ENCODE peak calls at places on chromosomes 13 and 19, in eight cellular contexts. R is uterus, D is psoas muscle, H is K562, X is gastrocnemius medialis, L is tibial artery, I is AG09309, J is heart right ventricle. W is an unnamed sample.

GRCh38 chr13:99203601-99204579 is 3.2 kb downstream of the UBAC2 start:
- DNase-seq in R (no peak), D (no peak), L (no peak), H (no peak), I (no peak), J (no peak), X (no peak), W (no peak)

GRCh38 chr13:103036268-103036667 is 29.9 kb downstream of the SLC10A2 start:
- DNase-seq in H (no peak), I (no peak), D (no peak), X (no peak), L (no peak), J (no peak), R (no peak), W (no peak)

GRCh38 chr19:51247972-51248371 is 2.9 kb upstream of the SIGLECL1 start:
- DNase-seq in L (no peak), D (no peak), H (no peak), I (no peak), R (no peak), X (no peak), J (no peak), W (no peak)

GRCh38 chr13:93915269-93915809 is 564.1 kb downstream of the DCT start:
- DNase-seq in H (no peak), I (no peak), X (no peak), L (no peak), D (no peak), R (no peak), J (no peak), W (peak; percentile 5)

GRCh38 chr13:83221256-83221655 is 661.0 kb downstream of the SLITRK1 start:
- DNase-seq in J (no peak), D (no peak), H (no peak), X (no peak), R (no peak), I (no peak), L (no peak), W (no peak)

GRCh38 chr19:2723345-2723715 is 2.2 kb upstream of the DIRAS1 start:
- DNase-seq in X (no peak), D (no peak), I (no peak), J (no peak), L (no peak), H (no peak), R (no peak), W (no peak)

GRCh38 chr19:16447015-16447384 is 24.8 kb downstream of the EPS15L1 start:
- DNase-seq in J (peak; percentile 82), X (peak; percentile 83), H (peak; percentile 57), L (peak; percentile 92), R (peak; percentile 76), D (peak; percentile 88), I (peak; percentile 49), W (peak; percentile 52)

GRCh38 chr19:7242601-7243258 is 51.5 kb downstream of the INSR start:
- DNase-seq in I (peak; percentile 78), H (no peak), R (peak; percentile 79), D (no peak), J (peak; percentile 32), X (peak; percentile 29), L (no peak), W (peak; percentile 40)

GRCh38 chr19:34220472-34221063 is 33.8 kb upstream of the GARRE1 start:
- DNase-seq in X (no peak), J (peak; percentile 68), D (no peak), I (no peak), H (peak; percentile 67), R (peak; percentile 48), L (no peak), W (peak; percentile 14)
- TF ChIP-seq CTCF in X (peak; percentile 44), J (peak; percentile 49), D (peak; percentile 68), I (peak; percentile 77), H (peak; percentile 75), R (peak; percentile 44), L (peak; percentile 66), W (peak; percentile 73)

GRCh38 chr13:48393698-48394085 is 19.2 kb downstream of the LPAR6 start:
- DNase-seq in R (no peak), I (no peak), D (no peak), J (no peak), X (no peak), L (no peak), H (no peak), W (no peak)
- TF ChIP-seq CTCF in R (no peak), I (no peak), D (no peak), J (no peak), X (no peak), L (no peak), H (no peak), W (no peak)

DNA sequence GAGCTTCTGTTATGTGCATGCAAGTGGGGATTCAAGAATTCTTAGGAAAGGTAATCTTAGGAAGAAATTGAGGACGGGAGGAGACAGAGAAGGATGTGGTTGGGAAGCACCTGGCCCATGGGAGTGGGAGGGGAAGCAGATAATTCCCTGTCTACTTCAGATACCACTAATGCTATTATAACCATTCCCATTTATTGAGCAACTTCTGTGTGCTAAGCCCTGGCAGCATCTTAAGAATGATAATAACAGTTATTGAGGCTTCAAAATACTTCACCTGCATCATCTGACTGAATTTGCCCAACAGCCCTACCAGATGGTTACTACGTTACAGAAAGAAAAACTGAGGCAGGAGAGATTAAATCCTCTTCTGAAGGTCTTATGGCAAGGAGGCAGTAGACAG is 1.4 kb downstream of the EPS8L1 start:
- DNase-seq in R (no peak), I (no peak), D (no peak), X (no peak), H (no peak), J (no peak), L (no peak), W (no peak)
- TF ChIP-seq CTCF in R (no peak), I (no peak), D (no peak), X (no peak), H (no peak), J (no peak), L (no peak), W (no peak)

DNA sequence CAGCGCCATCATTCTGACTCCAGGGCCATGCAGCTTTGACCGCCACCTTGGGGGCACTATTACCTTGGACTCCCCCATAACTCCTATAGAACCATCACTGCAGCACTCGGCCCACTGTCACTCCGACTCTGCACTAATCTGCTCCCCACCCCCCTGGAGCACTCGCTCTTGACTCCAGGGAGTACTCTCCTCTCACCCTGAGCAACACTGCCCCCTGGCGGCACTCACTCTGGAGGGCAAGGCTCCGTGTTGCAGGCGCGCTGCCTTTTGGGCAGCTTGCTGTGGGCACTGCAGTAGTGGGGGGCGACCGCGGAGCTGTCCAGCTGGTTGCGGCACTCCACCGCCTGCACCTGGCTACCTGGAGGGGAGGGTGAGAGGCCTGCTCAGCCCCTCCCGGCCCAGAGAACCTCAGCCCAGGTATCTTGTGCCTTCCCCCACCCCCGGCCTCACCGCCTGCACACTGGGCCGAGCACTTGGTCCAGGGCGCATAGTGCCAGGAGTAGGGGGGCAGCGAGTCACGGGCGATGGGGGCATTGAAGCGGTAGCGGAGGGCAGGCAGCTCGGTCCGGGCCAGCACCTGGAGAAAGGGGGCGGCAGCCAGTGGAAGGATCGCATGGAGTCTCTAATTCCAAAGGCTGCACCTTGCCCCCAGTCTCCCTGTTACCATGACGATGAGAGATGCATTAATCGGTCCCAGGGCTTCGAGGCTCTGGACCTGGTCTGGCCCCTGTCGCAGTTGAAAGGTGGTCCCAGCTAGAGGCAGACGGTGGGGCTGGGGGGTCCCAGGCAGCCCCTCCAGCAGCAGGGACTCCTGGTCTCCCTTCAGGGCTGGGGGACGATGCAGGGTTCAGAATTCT is 8.9 kb upstream of the MYO1F start:
- DNase-seq in H (peak; percentile 83), R (no peak), J (no peak), I (no peak), X (no peak), D (no peak), L (no peak), W (no peak)
- TF ChIP-seq CTCF in H (peak; percentile 78), R (peak; percentile 18), J (no peak), I (peak; percentile 57), X (no peak), D (peak; percentile 21), L (peak; percentile 41), W (peak; percentile 58)

DNA sequence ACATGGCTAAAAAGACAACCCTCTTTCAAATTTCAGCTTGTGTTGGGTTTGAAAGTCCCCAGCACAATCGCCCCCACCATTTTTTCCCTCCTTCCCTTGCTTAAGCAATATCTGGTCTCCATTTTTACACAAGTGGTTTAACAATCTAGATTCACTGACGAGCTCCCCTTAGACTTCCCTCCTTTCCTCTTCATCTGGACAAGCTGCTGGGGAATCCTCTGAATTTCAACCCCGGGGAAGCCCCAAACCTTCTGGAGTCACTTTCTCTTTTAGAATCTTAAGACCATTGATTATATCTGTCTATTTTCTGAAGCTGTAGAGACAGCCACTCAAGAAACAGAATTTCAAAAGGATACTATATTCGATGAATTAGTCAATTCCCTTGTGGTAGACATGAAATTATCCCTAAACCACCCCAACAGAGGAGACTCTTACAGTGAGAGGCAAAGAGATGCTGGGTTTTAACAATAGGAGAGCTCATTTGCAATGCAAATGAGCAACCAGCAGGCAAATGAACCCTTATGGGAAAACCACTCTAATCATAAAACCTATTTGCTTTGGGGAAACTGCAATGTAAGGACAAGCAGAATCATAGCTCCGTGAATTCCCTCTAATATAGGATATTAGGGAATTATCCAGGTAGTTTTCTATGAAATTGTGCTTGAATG is 78.9 kb downstream of the TEX26 start:
- DNase-seq in R (no peak), J (no peak), D (no peak), L (no peak), X (no peak), I (no peak), H (no peak), W (no peak)
- TF ChIP-seq CTCF in R (no peak), J (no peak), D (no peak), L (no peak), X (no peak), I (no peak), H (no peak), W (no peak)

W was measured in AG09319.